ENCODE peak calls at places on chromosomes 1 and 21, in five cellular contexts. I, P, O, D and Z are unnamed samples.

GRCh38 chr21:38769253-38769780 is 36.4 kb upstream of the ETS2 start:
- DNase-seq in I (no peak), P (no peak), O (no peak), D (peak), Z (peak)

GRCh38 chr21:44516828-44517174 is 23.2 kb downstream of the KRTAP10-1 start:
- DNase-seq in I (no peak), P (no peak), O (no peak), D (no peak), Z (no peak)

GRCh38 chr1:45493116-45493697 is 2.2 kb upstream of the TESK2 start:
- DNase-seq in I (no peak), P (peak), O (peak), D (peak), Z (peak)

GRCh38 chr1:91804546-91805023 is 81.4 kb downstream of the TGFBR3 start:
- DNase-seq in I (no peak), P (no peak), O (no peak), D (no peak), Z (no peak)

GRCh38 chr1:244066954-244067716 is 16.1 kb downstream of the ZBTB18 start:
- DNase-seq in I (no peak), P (no peak), O (no peak), D (no peak), Z (no peak)

GRCh38 chr1:79079770-79080169 is 73.2 kb upstream of the ADGRL4 start:
- DNase-seq in I (no peak), P (no peak), O (no peak), D (peak), Z (no peak)

GRCh38 chr1:211281322-211282022 is 22.3 kb downstream of the RCOR3 start:
- DNase-seq in I (no peak), P (no peak), O (no peak), D (no peak), Z (no peak)

GRCh38 chr21:44285547-44285992 is at the start of gene AIRE:
- DNase-seq in I (no peak), P (no peak), O (no peak), D (peak), Z (no peak)

GRCh38 chr21:15638856-15639549 is 90.8 kb upstream of the USP25 start:
- DNase-seq in I (peak), P (no peak), O (no peak), D (no peak), Z (peak)

GRCh38 chr1:175099916-175100315 is 32.3 kb downstream of the TNN start:
- DNase-seq in I (no peak), P (no peak), O (no peak), D (no peak), Z (no peak)

GRCh38 chr1:101451888-101452287 is 215.1 kb downstream of the S1PR1 start:
- DNase-seq in I (no peak), P (no peak), O (no peak), D (no peak), Z (no peak)

GRCh38 chr1:11064942-11065341 is 5.1 kb upstream of the SRM start:
- DNase-seq in I (no peak), P (no peak), O (no peak), D (no peak), Z (no peak)

GRCh38 chr1:241102652-241103051 is 254.4 kb downstream of the RGS7 start:
- DNase-seq in I (no peak), P (no peak), O (no peak), D (no peak), Z (no peak)

GRCh38 chr1:28010979-28011378 is 51.2 kb downstream of the XKR8 start:
- DNase-seq in I (no peak), P (no peak), O (no peak), D (peak), Z (no peak)

GRCh38 chr1:3283849-3284248 is 170.6 kb upstream of the ARHGEF16 start:
- DNase-seq in I (peak), P (no peak), O (peak), D (no peak), Z (no peak)
- TF ChIP-seq CTCF in I (peak), P (no peak), O (no peak), D (peak), Z (no peak)

GRCh38 chr1:159851386-159851785 is 11.1 kb downstream of the VSIG8 start:
- DNase-seq in I (no peak), P (no peak), O (no peak), D (no peak), Z (no peak)
- TF ChIP-seq CTCF in I (no peak), P (no peak), O (no peak), D (no peak), Z (no peak)

GRCh38 chr1:109652446-109652845 is 3.5 kb upstream of the GSTM4 start:
- DNase-seq in I (no peak), P (no peak), O (no peak), D (no peak), Z (no peak)

GRCh38 chr1:109653286-109653685 is 2.6 kb upstream of the GSTM4 start:
- DNase-seq in I (no peak), P (no peak), O (no peak), D (no peak), Z (no peak)

GRCh38 chr1:109650609-109651008 is 5.3 kb upstream of the GSTM4 start:
- DNase-seq in I (no peak), P (no peak), O (no peak), D (no peak), Z (no peak)

GRCh38 chr1:109644670-109645069 is 11.2 kb upstream of the GSTM4 start:
- DNase-seq in I (no peak), P (no peak), O (no peak), D (no peak), Z (no peak)

GRCh38 chr1:109649380-109649987 is 6.4 kb upstream of the GSTM4 start:
- DNase-seq in I (no peak), P (no peak), O (no peak), D (peak), Z (peak)
- TF ChIP-seq CTCF in I (peak), P (no peak), O (no peak), D (peak), Z (no peak)

GRCh38 chr1:223177681-223178080 is 34.6 kb upstream of the TLR5 start:
- DNase-seq in I (no peak), P (no peak), O (no peak), D (no peak), Z (no peak)

GRCh38 chr1:223176437-223176836 is 33.4 kb upstream of the TLR5 start:
- DNase-seq in I (no peak), P (no peak), O (no peak), D (no peak), Z (no peak)

GRCh38 chr1:223179280-223179679 is 36.2 kb upstream of the TLR5 start:
- DNase-seq in I (no peak), P (no peak), O (no peak), D (no peak), Z (no peak)

GRCh38 chr1:223175633-223176032 is 32.6 kb upstream of the TLR5 start:
- DNase-seq in I (no peak), P (no peak), O (no peak), D (no peak), Z (peak)

GRCh38 chr1:223175032-223175431 is 32.0 kb upstream of the TLR5 start:
- DNase-seq in I (no peak), P (no peak), O (no peak), D (peak), Z (no peak)
- TF ChIP-seq CTCF in I (no peak), P (no peak), O (no peak), D (peak), Z (no peak)

GRCh38 chr1:188432427-188432826 is 1603.7 kb downstream of the PLA2G4A start:
- DNase-seq in I (no peak), P (no peak), O (no peak), D (no peak), Z (no peak)
- TF ChIP-seq CTCF in I (no peak), P (no peak), O (no peak), D (no peak), Z (no peak)

DNA sequence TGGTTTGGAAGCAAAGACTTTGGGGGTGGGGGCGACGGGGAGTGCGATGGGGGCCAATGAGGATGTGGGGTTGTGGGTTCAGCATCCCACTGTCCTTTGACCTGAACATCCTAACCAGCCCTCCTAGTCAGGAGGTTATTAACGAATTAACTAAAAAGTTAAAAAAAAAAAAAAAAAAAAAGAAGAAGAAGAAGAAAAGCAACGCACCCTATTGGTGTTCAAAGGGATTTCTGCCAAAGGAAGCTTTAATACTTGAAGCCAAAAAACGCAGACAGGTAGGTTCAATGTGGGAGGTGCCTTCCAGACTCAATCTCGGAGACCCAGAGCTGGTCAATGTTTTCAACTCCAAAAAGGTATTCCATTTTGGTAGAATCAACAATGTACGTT is 2.2 kb downstream of the CLIC6 start:
- DNase-seq in I (no peak), P (no peak), O (peak), D (no peak), Z (no peak)
- TF ChIP-seq CTCF in I (no peak), P (no peak), O (no peak), D (no peak), Z (no peak)